ENCODE peak calls at places on chromosome 19, in four cellular contexts. O is stomach, Z is body of pancreas, K is uterus. M is an unnamed sample.
A peak's percentile ranks its signal among the peaks of the same experiment; 100 is the strongest.

GRCh38 chr19:39183100-39183499 is 13.7 kb upstream of the NCCRP1 start:
- DNase-seq in O (no peak), K (no peak), Z (no peak), M (no peak)

GRCh38 chr19:42433503-42434260 is 6.5 kb upstream of the LIPE start:
- DNase-seq in O (peak; percentile 80), Z (peak; percentile 91), K (peak; percentile 82), M (peak; percentile 90)

GRCh38 chr19:39411832-39412099 is 703 bp upstream of the PLEKHG2 start:
- DNase-seq in O (peak; percentile 97), Z (peak; percentile 95), K (peak; percentile 96), M (peak; percentile 98)

GRCh38 chr19:38285567-38285966 is 18.5 kb upstream of the C19orf33 start:
- DNase-seq in K (no peak), Z (no peak), O (no peak), M (no peak)

GRCh38 chr19:17677002-17677401 is 11.2 kb downstream of the UNC13A start:
- DNase-seq in O (no peak), K (no peak), Z (no peak), M (no peak)

GRCh38 chr19:16033721-16034120 is 42.6 kb upstream of the TPM4 start:
- DNase-seq in Z (no peak), K (no peak), O (peak; percentile 20), M (no peak)

GRCh38 chr19:3788991-3789778 is 3.0 kb upstream of the MATK start:
- DNase-seq in K (no peak), O (no peak), Z (no peak), M (no peak)

GRCh38 chr19:48858984-48859710 is 9.3 kb downstream of the PLEKHA4 start:
- DNase-seq in K (no peak), O (no peak), Z (peak; percentile 76), M (no peak)

GRCh38 chr19:29928831-29929230 is 13.2 kb upstream of the URI1 start:
- DNase-seq in Z (no peak), K (no peak), O (no peak), M (no peak)

GRCh38 chr19:18401580-18402112 is 4.2 kb upstream of the LRRC25 start:
- DNase-seq in K (no peak), Z (no peak), O (no peak), M (no peak)

GRCh38 chr19:55206664-55207500 is 2.4 kb downstream of the PTPRH start:
- DNase-seq in K (peak; percentile 82), O (peak; percentile 88), Z (peak; percentile 87), M (peak; percentile 95)

GRCh38 chr19:4510435-4511255 is 7.6 kb downstream of the PLIN4 start:
- DNase-seq in K (no peak), O (no peak), Z (no peak), M (no peak)

GRCh38 chr19:49119411-49120324 is at the start of gene PPFIA3:
- DNase-seq in O (peak; percentile 77), Z (peak; percentile 87), K (no peak), M (peak; percentile 71)

GRCh38 chr19:6215701-6216235 is 64.0 kb downstream of the MLLT1 start:
- DNase-seq in O (no peak), K (peak; percentile 21), Z (no peak), M (no peak)

GRCh38 chr19:49361438-49362047 is 673 bp downstream of the TEAD2 start:
- DNase-seq in Z (peak; percentile 82), O (peak; percentile 80), K (peak; percentile 91), M (peak; percentile 78)

GRCh38 chr19:43560687-43561086 is 14.6 kb downstream of the XRCC1 start:
- DNase-seq in O (no peak), Z (no peak), K (no peak), M (no peak)

GRCh38 chr19:17137417-17137816 is 61.8 kb downstream of the MYO9B start:
- DNase-seq in Z (no peak), K (peak; percentile 34), O (peak; percentile 55), M (no peak)

GRCh38 chr19:39778763-39779162 is at the start of gene LEUTX:
- DNase-seq in Z (no peak), K (no peak), O (no peak), M (no peak)

GRCh38 chr19:44344255-44344654 is 12.2 kb downstream of the ZNF112 start:
- DNase-seq in K (no peak), O (no peak), Z (no peak), M (no peak)

GRCh38 chr19:28457620-28458019 is 755.3 kb downstream of the UQCRFS1 start:
- DNase-seq in K (no peak), O (no peak), Z (no peak), M (no peak)

GRCh38 chr19:28456264-28456663 is 756.7 kb downstream of the UQCRFS1 start:
- DNase-seq in Z (no peak), K (no peak), O (no peak), M (no peak)

GRCh38 chr19:28454083-28454482 is 758.9 kb downstream of the UQCRFS1 start:
- DNase-seq in Z (no peak), K (no peak), O (no peak), M (no peak)

GRCh38 chr19:28456708-28457320 is 756.1 kb downstream of the UQCRFS1 start:
- DNase-seq in K (no peak), O (no peak), Z (no peak), M (no peak)
- H3K27ac ChIP-seq in K (no peak overlapping the region), O (no peak overlapping the region), Z (no peak overlapping the region), M (no peak overlapping the region)

GRCh38 chr19:33302175-33302973 is at the start of gene CEBPA:
- DNase-seq in Z (peak; percentile 83), K (peak; percentile 78), O (peak; percentile 90), M (peak; percentile 51)
- TF ChIP-seq POLR2A in Z (peak; percentile 80), K (peak; percentile 97), O (no peak), M (peak; percentile 91)

GRCh38 chr19:1401889-1402217 is 511 bp upstream of the GAMT start:
- DNase-seq in O (no peak), K (no peak), Z (no peak), M (no peak)

GRCh38 chr19:1399745-1400144 is 1.6 kb downstream of the GAMT start:
- DNase-seq in K (no peak), Z (no peak), O (no peak), M (no peak)

GRCh38 chr19:1400281-1401137 is 833 bp downstream of the GAMT start:
- DNase-seq in Z (peak; percentile 83), O (peak; percentile 80), K (no peak), M (no peak)

GRCh38 chr19:1401138-1401888 is at the start of gene GAMT:
- DNase-seq in K (no peak), O (no peak), Z (peak; percentile 55), M (peak; percentile 67)

DNA sequence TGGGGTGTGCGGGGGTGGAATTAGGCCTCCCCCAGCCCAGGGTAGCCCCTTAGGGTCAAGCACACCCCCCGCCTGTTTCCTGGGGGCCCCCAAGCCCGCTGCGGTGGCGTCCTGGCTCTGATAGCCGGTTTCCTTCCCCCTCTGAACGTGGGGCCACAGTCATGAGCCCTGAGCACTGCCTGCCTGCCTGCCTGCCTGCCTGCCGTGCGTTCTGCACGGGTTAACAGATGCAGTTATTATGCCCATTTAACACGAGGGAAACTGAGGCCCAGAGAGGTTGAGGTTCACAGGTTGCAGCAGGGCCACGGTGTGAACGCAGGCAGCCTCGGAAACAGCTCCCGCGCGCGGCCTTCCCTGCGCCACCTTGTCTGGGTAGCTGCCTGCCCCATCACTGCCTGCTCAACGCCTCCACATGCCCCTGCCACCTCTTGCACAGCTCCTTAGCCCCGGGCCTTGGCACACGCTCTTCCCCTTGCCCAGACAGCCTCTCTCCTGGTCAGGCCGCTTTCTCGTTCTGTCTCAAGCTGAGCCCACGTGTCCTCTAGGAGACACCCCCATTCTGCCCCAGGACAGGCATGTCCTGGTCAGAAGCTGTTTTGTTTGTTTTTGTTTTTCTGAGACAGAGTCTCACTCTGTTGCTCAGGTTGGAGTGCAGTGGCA is 1.2 kb upstream of the GAMT start:
- DNase-seq in O (no peak), K (no peak), Z (no peak), M (no peak)
- H3K4me3 ChIP-seq in O (no peak overlapping the region), K (no peak overlapping the region), Z (no peak overlapping the region), M (no peak overlapping the region)

GRCh38 chr19:52291781-52292180 is 5.2 kb upstream of the ZNF480 start:
- DNase-seq in K (no peak), O (no peak), Z (no peak), M (no peak)
- H3K27ac ChIP-seq in K (no peak overlapping the region), O (no peak overlapping the region), Z (no peak overlapping the region), M (no peak overlapping the region)

DNA sequence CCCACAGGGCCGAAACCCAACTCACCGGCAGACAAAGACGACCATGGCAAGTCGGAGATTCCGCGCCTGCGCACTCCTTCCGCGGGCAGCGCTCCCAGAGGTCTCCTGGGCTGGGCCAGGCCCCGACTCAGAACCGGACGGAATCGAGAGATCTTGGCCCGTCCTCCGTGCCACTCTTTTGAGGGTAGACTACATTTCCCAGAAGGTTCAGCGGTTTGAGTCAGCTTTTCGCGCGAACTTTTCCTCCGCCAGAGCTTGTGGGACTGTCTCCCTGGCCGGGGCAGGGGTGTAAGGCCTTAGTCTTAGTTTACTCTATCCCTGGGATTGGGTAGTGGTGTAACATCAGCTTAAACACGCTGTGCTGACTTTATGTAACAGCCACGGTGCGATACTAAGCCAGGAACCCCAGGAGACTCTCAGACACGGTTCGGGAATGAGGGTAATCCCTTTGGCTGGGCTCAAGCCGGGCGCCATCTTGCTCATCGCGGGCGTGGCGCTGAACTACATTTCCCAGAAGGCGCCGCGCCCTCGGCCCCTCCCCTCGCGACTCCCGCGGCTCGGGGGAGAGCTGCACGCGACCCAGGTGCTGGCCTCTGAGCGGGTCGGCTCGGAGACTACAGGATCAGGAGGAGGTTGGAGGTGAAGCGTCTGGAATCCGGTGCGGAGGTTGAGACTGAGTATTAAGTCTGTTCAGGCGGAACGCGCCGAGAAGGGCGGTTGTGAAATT is at the start of gene ZNF260:
- DNase-seq in Z (peak; percentile 95), K (peak; percentile 97), O (peak; percentile 97), M (peak; percentile 95)
- TF ChIP-seq POLR2A in Z (peak; percentile 81), K (peak; percentile 46), O (no peak), M (peak; percentile 43)